ENCODE peak calls at places on chromosomes 6 and 20, in four cellular contexts. A, S, F and Z are unnamed samples.

GRCh38 chr6:169070506-169071176 is 183.0 kb downstream of the THBS2 start:
- DNase-seq in F (no peak), S (no peak), A (peak), Z (peak)

GRCh38 chr20:35087355-35087754 is 5.3 kb downstream of the TRPC4AP start:
- DNase-seq in A (no peak), S (no peak), F (no peak), Z (no peak)

GRCh38 chr6:81075974-81076373 is 676.5 kb downstream of the TENT5A start:
- DNase-seq in F (peak), A (peak), S (no peak), Z (peak)

GRCh38 chr6:101365181-101365580 is 28.3 kb upstream of the GRIK2 start:
- DNase-seq in A (no peak), S (no peak), F (no peak), Z (no peak)

GRCh38 chr6:88872962-88873361 is 90.5 kb downstream of the RNGTT start:
- DNase-seq in F (no peak), S (no peak), A (no peak), Z (no peak)

GRCh38 chr6:152863618-152864326 is 113.2 kb downstream of the VIP start:
- DNase-seq in S (peak), F (peak), A (peak), Z (peak)

GRCh38 chr6:112626468-112627082 is 279.4 kb downstream of the RFPL4B start:
- DNase-seq in S (peak), F (no peak), A (no peak), Z (peak)

GRCh38 chr6:80607814-80608391 is 501.4 kb downstream of the BCKDHB start:
- DNase-seq in S (no peak), A (no peak), F (no peak), Z (no peak)

GRCh38 chr6:74253261-74253660 is 557.3 kb downstream of the CD109 start:
- DNase-seq in A (no peak), S (no peak), F (no peak), Z (no peak)

GRCh38 chr6:147248859-147249258 is 44.6 kb downstream of the STXBP5 start:
- DNase-seq in S (no peak), A (no peak), F (no peak), Z (no peak)

GRCh38 chr6:25930532-25931410 is at the start of gene SLC17A2:
- DNase-seq in S (no peak), A (no peak), F (no peak), Z (peak)

GRCh38 chr6:168081858-168082546 is 3.0 kb upstream of the FRMD1 start:
- DNase-seq in F (no peak), A (no peak), S (no peak), Z (no peak)

GRCh38 chr6:93036835-93037234 is 382.5 kb downstream of the EPHA7 start:
- DNase-seq in S (no peak), A (no peak), F (no peak), Z (peak)
- TF ChIP-seq ELF1 in S (no peak), A (no peak), F (no peak), Z (no peak)

GRCh38 chr20:51469578-51470520 is 72.7 kb downstream of the NFATC2 start:
- DNase-seq in F (no peak), A (no peak), S (no peak), Z (no peak)
- TF ChIP-seq ELF1 in F (no peak), A (no peak), S (no peak), Z (no peak)

DNA sequence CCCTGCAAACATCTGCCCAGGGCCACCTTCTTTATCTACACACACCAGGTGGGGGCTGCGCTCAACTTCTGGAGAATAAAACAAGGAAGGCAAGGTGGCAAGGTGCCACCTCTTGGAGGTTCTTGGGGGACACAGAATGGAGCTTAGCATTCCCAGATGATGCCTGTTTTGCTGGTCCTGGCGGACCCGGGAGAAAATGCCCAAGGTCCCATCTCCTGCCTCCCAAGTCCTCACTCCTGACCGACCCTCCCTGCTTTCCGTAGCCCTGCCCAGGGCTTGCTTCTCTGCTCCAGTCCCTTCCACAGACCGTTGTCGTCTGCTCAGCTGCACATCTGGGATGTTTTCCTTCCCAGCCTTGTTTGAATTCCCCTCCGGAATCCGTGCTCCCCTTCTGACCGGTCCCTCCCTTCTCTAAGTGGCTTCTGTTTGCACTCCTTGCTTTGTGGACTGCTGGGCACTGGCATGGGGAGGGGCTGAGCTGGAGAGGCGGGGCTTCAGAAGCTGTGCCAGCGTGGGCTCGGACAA is 13.1 kb downstream of the ITPR3 start:
- DNase-seq in F (peak), A (no peak), S (no peak), Z (peak)
- TF ChIP-seq ELF1 in F (no peak), A (no peak), S (no peak), Z (no peak)

DNA sequence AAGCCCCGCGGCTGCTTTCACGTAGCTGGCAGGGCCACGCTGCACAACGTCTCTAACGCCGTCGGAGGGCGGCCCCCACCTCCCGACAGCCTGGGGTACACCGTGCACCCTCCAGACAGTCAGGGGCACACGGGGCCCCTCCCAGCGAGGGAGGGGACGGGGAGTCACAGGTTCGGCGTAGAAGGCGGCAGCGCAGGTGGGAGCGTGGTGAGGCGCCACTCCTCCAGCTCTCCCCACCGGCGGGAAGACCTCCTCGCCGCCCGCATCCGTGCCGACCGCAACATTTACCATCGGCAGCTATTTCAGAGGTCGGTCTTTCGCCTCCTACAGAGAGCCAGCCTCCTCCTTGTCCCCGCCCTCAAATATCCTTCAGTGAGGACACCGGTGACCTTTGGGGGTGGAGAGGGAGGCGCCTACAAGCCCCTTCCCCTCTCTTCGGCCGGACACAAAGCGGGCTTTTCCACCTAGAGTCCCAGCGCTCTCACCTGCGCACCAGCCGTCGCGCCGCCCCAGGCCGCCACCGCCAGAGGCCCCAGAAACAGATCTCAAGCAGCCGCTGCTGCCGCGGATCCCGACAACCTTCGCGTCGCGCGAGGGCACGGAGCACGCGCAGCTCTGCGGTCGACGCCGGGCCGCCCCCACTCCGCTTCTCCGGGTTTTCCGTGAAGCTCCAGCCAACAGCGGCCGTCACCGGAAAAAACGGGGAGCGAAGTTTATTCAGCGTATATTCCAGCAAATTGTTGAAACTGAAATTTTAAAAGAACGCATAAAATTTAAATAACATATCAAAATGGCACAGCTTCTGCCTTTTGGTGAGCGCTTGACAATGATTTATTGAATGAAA is at the start of gene MKKS:
- DNase-seq in S (peak), F (peak), A (peak), Z (peak)
- TF ChIP-seq ELF1 in S (no peak), F (no peak), A (no peak), Z (peak)

DNA sequence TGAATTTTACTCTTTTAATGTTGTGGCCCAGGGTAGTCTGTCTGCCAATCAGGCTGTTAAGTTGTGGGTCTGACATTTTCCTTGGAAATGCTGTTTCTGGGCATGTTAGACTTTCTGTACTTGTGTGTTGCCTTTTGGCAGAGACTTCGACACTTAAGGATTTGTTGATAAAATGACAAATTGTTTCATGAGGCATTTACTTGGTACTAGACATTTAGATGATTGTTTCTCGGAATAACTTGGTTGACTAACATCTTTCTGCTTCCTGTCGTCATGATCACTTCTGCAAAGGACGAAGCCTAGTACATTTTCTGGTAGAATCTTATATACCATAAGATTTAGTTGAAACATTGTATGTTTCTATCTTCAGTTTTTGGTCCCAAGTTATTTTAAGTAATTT is 34.1 kb downstream of the UTRN start:
- DNase-seq in A (no peak), F (no peak), S (no peak), Z (no peak)
- TF ChIP-seq ELF1 in A (no peak), F (no peak), S (no peak), Z (no peak)

GRCh38 chr6:115765966-115766365 is 294.7 kb downstream of the FRK start:
- DNase-seq in F (no peak), S (no peak), A (no peak), Z (no peak)

GRCh38 chr6:115770851-115771250 is 289.8 kb downstream of the FRK start:
- DNase-seq in S (no peak), F (no peak), A (no peak), Z (no peak)

GRCh38 chr6:115768469-115768868 is 292.2 kb downstream of the FRK start:
- DNase-seq in A (no peak), S (no peak), F (peak), Z (no peak)

DNA sequence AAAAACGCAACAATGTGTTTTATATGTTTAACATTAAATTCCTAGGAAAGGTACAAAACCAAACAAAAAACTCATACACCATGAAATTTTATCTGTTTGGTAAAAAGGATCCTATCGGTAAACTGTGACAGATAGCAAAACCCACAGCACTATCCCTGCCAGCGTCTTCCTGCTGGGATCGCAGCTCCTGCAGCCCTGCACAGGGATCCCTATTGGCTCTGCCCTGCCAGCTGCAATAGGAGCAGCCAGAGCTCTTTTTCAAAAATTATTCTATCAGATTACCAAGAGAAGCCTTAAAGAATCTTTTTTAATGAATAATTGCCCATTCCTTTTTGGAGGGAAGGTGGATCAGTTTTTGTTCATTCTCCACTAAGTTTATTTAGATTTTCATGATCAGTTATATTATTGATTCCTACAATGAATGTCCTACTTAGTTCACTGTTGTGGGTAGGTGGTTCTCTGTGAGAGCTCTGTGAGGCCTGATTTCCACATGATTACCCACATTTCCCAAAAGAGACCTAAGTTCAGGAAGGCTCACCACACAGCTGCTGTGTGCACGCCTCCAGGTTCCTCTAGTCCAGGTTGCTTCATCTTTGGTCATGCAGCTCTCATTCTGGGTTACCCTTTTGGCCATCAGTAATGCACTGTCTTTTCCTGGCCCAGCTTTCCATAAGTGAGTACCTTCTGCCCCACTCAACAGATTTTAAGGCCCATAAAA is 293.8 kb downstream of the FRK start:
- DNase-seq in F (no peak), S (no peak), A (no peak), Z (no peak)
- TF ChIP-seq ELF1 in F (no peak), S (no peak), A (no peak), Z (no peak)